ENCODE peak calls at places on chromosomes 1 and 21, in four cellular contexts. F is epithelial cell of proximal tubule, E is Right ventricle myocardium superior, T is caudate nucleus. I is an unnamed sample.

GRCh38 chr1:5857508-5858090 is 134.6 kb downstream of the NPHP4 start:
- DNase-seq in E (no peak), F (no peak), T (no peak), I (no peak)

GRCh38 chr1:10730985-10731384 is 65.5 kb downstream of the CASZ1 start:
- DNase-seq in F (peak; percentile 53), T (no peak), E (no peak), I (peak; percentile 15)

GRCh38 chr1:119470377-119470776 is 36.6 kb upstream of the HSD3B1 start:
- DNase-seq in F (no peak), E (no peak), T (no peak), I (no peak)

GRCh38 chr1:50651476-50652263 is 228.4 kb upstream of the DMRTA2 start:
- DNase-seq in E (no peak), F (no peak), T (no peak), I (no peak)

GRCh38 chr1:5892370-5892769 is 99.9 kb downstream of the NPHP4 start:
- DNase-seq in T (no peak), E (peak; percentile 22), F (no peak), I (no peak)

GRCh38 chr1:167805041-167805556 is 83.3 kb downstream of the MPZL1 start:
- DNase-seq in T (no peak), F (no peak), E (no peak), I (no peak)

GRCh38 chr1:244100691-244101453 is 49.8 kb downstream of the ZBTB18 start:
- DNase-seq in F (no peak), E (no peak), T (no peak), I (peak; percentile 32)

GRCh38 chr1:244012232-244012631 is 38.9 kb upstream of the ZBTB18 start:
- DNase-seq in E (no peak), F (peak; percentile 12), T (no peak), I (peak; percentile 39)

GRCh38 chr1:163082971-163083370 is 13.8 kb downstream of the RGS4 start:
- DNase-seq in F (no peak), E (no peak), T (no peak), I (no peak)

GRCh38 chr1:245404527-245404926 is 249.7 kb downstream of the KIF26B start:
- DNase-seq in T (no peak), F (no peak), E (no peak), I (no peak)

GRCh38 chr1:98881911-98882310 is 122.8 kb downstream of the PLPPR5 start:
- DNase-seq in T (no peak), F (no peak), E (no peak), I (no peak)

GRCh38 chr1:86137458-86137857 is 19.1 kb downstream of the COL24A1 start:
- DNase-seq in T (no peak), F (peak; percentile 31), E (no peak), I (peak; percentile 81)

GRCh38 chr1:189983156-189983555 is 494.5 kb downstream of the BRINP3 start:
- DNase-seq in F (no peak), T (no peak), E (no peak), I (no peak)

GRCh38 chr1:164515932-164516331 is 43.1 kb upstream of the PBX1 start:
- DNase-seq in F (no peak), E (no peak), T (no peak), I (no peak)

GRCh38 chr1:91997607-91998195 is 32.1 kb upstream of the EPHX4 start:
- DNase-seq in T (no peak), F (peak; percentile 6), E (no peak), I (peak; percentile 30)

GRCh38 chr21:22120616-22121266 is 1122.5 kb downstream of the NCAM2 start:
- DNase-seq in T (no peak), F (no peak), E (no peak), I (no peak)

GRCh38 chr1:59917026-59917784 is 9.4 kb downstream of the CYP2J2 start:
- DNase-seq in E (no peak), F (no peak), T (peak; percentile 32), I (no peak)

GRCh38 chr1:203638914-203639313 is 12.3 kb downstream of the ATP2B4 start:
- DNase-seq in F (no peak), T (no peak), E (no peak), I (no peak)

GRCh38 chr1:9476790-9477463 is 62.3 kb upstream of the SLC25A33 start:
- DNase-seq in E (no peak), T (no peak), F (peak; percentile 67), I (no peak)

GRCh38 chr1:15411593-15412487 is 2.2 kb downstream of the EFHD2 start:
- DNase-seq in E (peak; percentile 83), T (no peak), F (no peak), I (no peak)

GRCh38 chr1:177439301-177439700 is 268.5 kb downstream of the BRINP2 start:
- DNase-seq in F (no peak), T (no peak), E (no peak), I (no peak)

GRCh38 chr21:35428927-35429326 is 379.8 kb upstream of the RUNX1 start:
- DNase-seq in E (no peak), F (no peak), T (no peak), I (no peak)

GRCh38 chr1:7427066-7427465 is 344.0 kb upstream of the VAMP3 start:
- DNase-seq in F (no peak), E (no peak), T (no peak), I (no peak)

GRCh38 chr21:32190491-32191144 is 88.2 kb downstream of the MIS18A start:
- DNase-seq in E (no peak), F (no peak), T (no peak), I (no peak)

GRCh38 chr1:67851800-67852199 is 18.5 kb upstream of the GNG12 start:
- DNase-seq in E (no peak), T (no peak), F (no peak), I (no peak)

GRCh38 chr1:171910786-171911185 is 69.5 kb downstream of the DNM3 start:
- DNase-seq in E (no peak), T (no peak), F (no peak), I (no peak)

GRCh38 chr21:43805275-43805800 is 16.0 kb downstream of the RRP1 start:
- DNase-seq in E (no peak), T (no peak), F (no peak), I (no peak)

GRCh38 chr21:37757631-37758376 is 158.5 kb downstream of the KCNJ6 start:
- DNase-seq in T (no peak), E (no peak), F (no peak), I (no peak)

GRCh38 chr1:214029796-214030195 is 42.0 kb downstream of the PROX1 start:
- DNase-seq in T (no peak), F (no peak), E (no peak), I (no peak)

GRCh38 chr1:9721606-9722377 is 70.3 kb downstream of the PIK3CD start:
- DNase-seq in E (no peak), F (no peak), T (no peak), I (no peak)

GRCh38 chr1:6059866-6060265 is 14.2 kb downstream of the KCNAB2 start:
- DNase-seq in F (no peak), E (no peak), T (no peak), I (no peak)

GRCh38 chr1:200296091-200296661 is 113.7 kb downstream of the ZNF281 start:
- DNase-seq in T (no peak), E (no peak), F (no peak), I (no peak)

GRCh38 chr1:61680500-61680899 is 44.4 kb downstream of the TM2D1 start:
- DNase-seq in E (no peak), T (no peak), F (no peak), I (no peak)

GRCh38 chr1:230797376-230798186 is 50.4 kb downstream of the CAPN9 start:
- DNase-seq in T (peak; percentile 16), F (peak; percentile 6), E (no peak), I (peak; percentile 52)

GRCh38 chr1:14571810-14572767 is 26.4 kb upstream of the KAZN start:
- DNase-seq in T (no peak), E (no peak), F (no peak), I (no peak)

GRCh38 chr1:165903672-165904071 is 76.3 kb downstream of the UCK2 start:
- DNase-seq in T (no peak), E (no peak), F (no peak), I (no peak)

I was measured in AG04450.